ENCODE peak calls at places on chromosomes 12 and 14, in nine cellular contexts. N, Q, C, Y, A, V, K, L and W are unnamed samples.

GRCh38 chr12:79844693-79845092 is 90.2 kb downstream of the PPP1R12A start:
- DNase-seq in V (peak; percentile 25), Y (no peak), A (no peak), K (peak; percentile 8), Q (peak; percentile 58), L (no peak), N (peak; percentile 42), C (no peak), W (no peak)

GRCh38 chr12:92596388-92596787 is 106.4 kb upstream of the PLEKHG7 start:
- DNase-seq in Q (no peak), V (peak; percentile 22), Y (no peak), N (peak; percentile 57), A (no peak), L (no peak), K (no peak), C (no peak), W (no peak)

GRCh38 chr12:56719056-56719455 is 6.0 kb downstream of the NACA start:
- DNase-seq in K (no peak), A (no peak), Y (no peak), N (no peak), V (no peak), L (no peak), C (no peak), Q (no peak), W (no peak)

GRCh38 chr14:24440606-24441399 is 1.8 kb downstream of the SDR39U1 start:
- DNase-seq in Q (no peak), K (no peak), L (no peak), Y (no peak), C (no peak), N (no peak), V (no peak), A (no peak), W (no peak)

GRCh38 chr12:76033116-76034001 is 1.8 kb upstream of the PHLDA1 start:
- DNase-seq in V (peak; percentile 3), Y (no peak), Q (no peak), A (no peak), C (no peak), K (no peak), N (peak; percentile 59), L (no peak), W (no peak)

GRCh38 chr14:57749267-57749666 is 116.6 kb downstream of the SLC35F4 start:
- DNase-seq in L (no peak), K (no peak), C (no peak), Q (no peak), N (no peak), Y (no peak), A (no peak), V (no peak), W (no peak)

GRCh38 chr12:92593734-92594402 is 108.9 kb upstream of the PLEKHG7 start:
- DNase-seq in C (no peak), K (peak; percentile 88), A (peak; percentile 75), L (peak; percentile 83), N (peak; percentile 61), V (peak; percentile 8), Y (peak; percentile 69), Q (peak; percentile 51), W (peak; percentile 75)

GRCh38 chr12:47652491-47653234 is 53.2 kb downstream of the RPAP3 start:
- DNase-seq in N (no peak), K (no peak), Q (no peak), Y (no peak), L (peak; percentile 14), V (peak; percentile 24), A (no peak), C (no peak), W (no peak)

GRCh38 chr12:64625243-64626077 is 15.2 kb downstream of the RASSF3 start:
- DNase-seq in V (peak; percentile 81), Y (no peak), Q (peak; percentile 99), K (peak; percentile 76), L (peak; percentile 71), A (peak; percentile 82), C (no peak), N (peak; percentile 90), W (peak; percentile 91)

GRCh38 chr12:48786591-48787544 is 2.0 kb downstream of the ADCY6 start:
- DNase-seq in C (no peak), Y (no peak), V (no peak), A (no peak), N (no peak), L (peak; percentile 48), Q (no peak), K (no peak), W (no peak)

GRCh38 chr14:90290612-90291011 is 34.3 kb downstream of the PSMC1 start:
- DNase-seq in A (no peak), N (no peak), Q (no peak), K (no peak), V (no peak), L (no peak), C (no peak), Y (peak; percentile 23), W (no peak)

GRCh38 chr14:86912689-86913088 is 1080.3 kb downstream of the GALC start:
- DNase-seq in C (no peak), V (no peak), Y (no peak), K (no peak), Q (no peak), A (no peak), L (no peak), N (no peak), W (no peak)

GRCh38 chr12:118183711-118184110 is 47.8 kb downstream of the PEBP1 start:
- DNase-seq in N (peak; percentile 3), Q (no peak), K (no peak), A (no peak), L (no peak), C (no peak), V (no peak), Y (no peak), W (no peak)

GRCh38 chr12:9634177-9634803 is 26.6 kb upstream of the KLRB1 start:
- DNase-seq in L (peak; percentile 43), A (no peak), N (peak; percentile 68), C (no peak), Q (peak; percentile 43), Y (no peak), K (peak; percentile 32), V (peak; percentile 64), W (no peak)

DNA sequence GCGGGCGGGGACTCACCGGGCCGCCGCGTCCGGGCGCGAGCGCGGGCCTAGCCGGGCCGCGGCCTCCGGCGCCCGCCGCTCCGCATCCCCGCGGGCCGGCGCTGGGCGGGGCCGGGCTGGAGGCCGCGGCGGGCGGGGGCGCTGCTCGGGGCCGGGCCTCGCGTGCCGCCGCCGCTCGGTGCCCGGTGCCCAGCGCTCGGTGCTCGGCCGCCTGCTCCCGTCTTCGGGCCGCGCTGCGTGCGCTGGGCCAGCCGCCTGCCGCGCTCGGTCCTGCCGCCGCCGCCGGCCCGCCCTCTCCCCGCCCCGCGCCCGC is at the start of gene AKT1:
- DNase-seq in N (no peak), V (no peak), A (no peak), Y (no peak), Q (no peak), K (no peak), L (no peak), C (no peak), W (no peak)
- H3K4me1 ChIP-seq in N (peaks cover 9% of the 10 kb centered on the region), V (peaks cover 43% of the 10 kb centered on the region), A (peaks cover 31% of the 10 kb centered on the region), Y (no peaks in the 10 kb centered on the region), Q (peaks cover 25% of the 10 kb centered on the region), K (peaks cover 46% of the 10 kb centered on the region), L (peaks cover 60% of the 10 kb centered on the region), C (peaks cover 14% of the 10 kb centered on the region), W (no peaks in the 10 kb centered on the region)

GRCh38 chr14:99915305-99916090 is 122.3 kb downstream of the EML1 start:
- DNase-seq in Y (no peak), K (no peak), L (no peak), C (no peak), N (no peak), V (no peak), Q (no peak), A (no peak), W (no peak)

GRCh38 chr14:99908653-99909250 is 115.5 kb downstream of the EML1 start:
- DNase-seq in N (no peak), A (no peak), L (no peak), Q (no peak), K (no peak), V (no peak), Y (no peak), C (no peak), W (no peak)

GRCh38 chr14:99909500-99910064 is 116.4 kb downstream of the EML1 start:
- DNase-seq in N (no peak), V (peak; percentile 22), C (no peak), A (no peak), L (no peak), K (no peak), Y (no peak), Q (no peak), W (no peak)

GRCh38 chr14:99907761-99908652 is 114.8 kb downstream of the EML1 start:
- DNase-seq in K (no peak), C (no peak), L (no peak), N (no peak), Q (no peak), A (no peak), V (no peak), Y (no peak), W (no peak)

DNA sequence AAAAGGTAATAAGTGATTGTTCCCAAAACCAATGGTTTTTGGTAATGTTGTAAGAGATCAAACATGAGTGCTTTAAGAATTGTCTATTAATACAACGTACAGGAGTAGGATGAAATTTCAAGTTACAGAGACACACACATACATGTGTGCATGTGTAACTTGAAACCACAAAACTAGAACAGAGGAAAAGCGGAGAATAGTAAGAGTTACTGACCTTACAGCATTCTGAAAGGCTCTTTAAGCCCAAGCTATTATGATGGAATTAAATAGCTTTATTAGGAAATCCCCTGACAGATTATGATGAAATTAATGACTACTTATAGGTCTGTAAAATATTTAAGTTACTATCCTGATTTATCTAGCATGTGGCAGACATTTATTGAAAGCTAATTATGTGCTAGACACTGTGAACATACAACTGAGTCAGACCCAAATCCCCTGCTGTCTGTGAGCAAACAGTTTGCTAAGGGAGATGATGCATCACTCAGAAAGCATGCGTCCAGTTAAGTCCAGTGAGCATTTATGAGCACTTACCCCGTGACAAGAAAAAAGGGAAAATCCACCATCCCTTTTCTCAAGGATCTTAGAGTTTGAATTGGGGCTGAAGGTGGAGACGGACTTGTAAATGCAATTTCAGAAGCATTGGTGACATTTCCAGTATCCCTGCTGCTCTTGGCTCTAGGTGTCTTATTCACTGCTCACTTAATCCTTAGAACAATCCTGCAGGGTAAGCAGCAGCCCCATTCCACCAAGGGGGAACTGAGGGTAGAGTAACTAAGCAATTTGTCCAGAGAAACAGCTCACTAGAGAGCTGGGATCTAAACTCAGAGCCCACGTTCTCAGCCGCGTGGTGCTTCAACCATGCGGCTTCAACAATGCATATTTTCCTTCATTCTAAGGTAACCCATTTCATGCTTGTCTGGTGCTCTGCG is 117.4 kb downstream of the EML1 start:
- DNase-seq in A (no peak), Y (no peak), N (peak; percentile 74), C (no peak), L (no peak), Q (peak; percentile 49), K (peak; percentile 69), V (peak; percentile 79), W (no peak)
- H3K27ac ChIP-seq in A (no peak overlapping the region), Y (no peak overlapping the region), N (peak overlapping the region; percentile 8), C (no peak overlapping the region), L (no peak overlapping the region), Q (no peak overlapping the region), K (peak overlapping the region; percentile 51), V (peak overlapping the region; percentile 85), W (no peak overlapping the region)

GRCh38 chr12:116385486-116386217 is 108.2 kb upstream of the MED13L start:
- DNase-seq in V (peak; percentile 38), C (no peak), N (no peak), A (no peak), K (no peak), Y (no peak), L (no peak), Q (no peak), W (no peak)
- H3K4me1 ChIP-seq in V (peaks cover 19% of the 10 kb centered on the region), C (peaks cover 19% of the 10 kb centered on the region), N (peaks cover 26% of the 10 kb centered on the region), A (peaks cover 15% of the 10 kb centered on the region), K (peaks cover 78% of the 10 kb centered on the region), Y (no peaks in the 10 kb centered on the region), L (peaks cover 22% of the 10 kb centered on the region), Q (peaks cover 54% of the 10 kb centered on the region), W (peaks cover 53% of the 10 kb centered on the region)

GRCh38 chr12:57905812-57906475 is 35.4 kb upstream of the ATP23 start:
- DNase-seq in L (no peak), Q (no peak), K (no peak), V (no peak), C (no peak), Y (no peak), A (no peak), N (no peak), W (no peak)
- H3K27ac ChIP-seq in L (no peak overlapping the region), Q (no peak overlapping the region), K (no peak overlapping the region), V (no peak overlapping the region), C (no peak overlapping the region), Y (no peak overlapping the region), A (no peak overlapping the region), N (no peak overlapping the region), W (no peak overlapping the region)